ENCODE peak calls at places on chromosomes 16 and 17, in six cellular contexts. X is ovary, A is tibial nerve, U is A549, O is gastrocnemius medialis, K is stomach. T is an unnamed sample.

GRCh38 chr16:2194166-2194834 is 2.1 kb downstream of the CASKIN1 start:
- DNase-seq in X (no peak), A (no peak), U (peak), O (no peak), K (no peak), T (no peak)

GRCh38 chr16:4510747-4511426 is 27.7 kb downstream of the CDIP1 start:
- DNase-seq in X (no peak), A (no peak), U (no peak), O (no peak), K (no peak), T (no peak)

GRCh38 chr16:31273187-31273586 is 13.4 kb downstream of the ITGAM start:
- DNase-seq in X (no peak), A (no peak), U (no peak), O (no peak), K (no peak), T (no peak)

GRCh38 chr16:81001330-81001729 is 5.4 kb downstream of the CMC2 start:
- DNase-seq in X (no peak), A (no peak), U (no peak), O (no peak), K (no peak), T (no peak)

GRCh38 chr17:9647014-9647413 is 1.7 kb downstream of the USP43 start:
- DNase-seq in X (no peak), A (no peak), U (no peak), O (no peak), K (no peak), T (peak)

GRCh38 chr16:50253511-50253903 is 12.8 kb upstream of the ADCY7 start:
- DNase-seq in X (no peak), A (no peak), U (no peak), O (no peak), K (no peak), T (peak)

GRCh38 chr17:1908699-1909309 is 79.0 kb downstream of the RPA1 start:
- DNase-seq in X (peak), A (peak), U (peak), O (peak), K (peak), T (no peak)

GRCh38 chr17:74833501-74834361 is 26.0 kb downstream of the GRIN2C start:
- DNase-seq in X (no peak), A (peak), U (no peak), O (peak), K (no peak), T (no peak)

GRCh38 chr16:86512860-86513470 is 2.6 kb downstream of the FOXF1 start:
- DNase-seq in X (no peak), A (no peak), U (no peak), O (no peak), K (no peak), T (no peak)

GRCh38 chr17:56629450-56630187 is 36.1 kb downstream of the NOG start:
- DNase-seq in X (no peak), A (no peak), U (peak), O (no peak), K (no peak), T (no peak)

GRCh38 chr16:50316102-50316847 is 49.9 kb downstream of the ADCY7 start:
- DNase-seq in X (no peak), A (no peak), U (no peak), O (no peak), K (no peak), T (no peak)

GRCh38 chr16:30724641-30725464 is 23.4 kb upstream of the PHKG2 start:
- DNase-seq in X (peak), A (no peak), U (no peak), O (no peak), K (no peak), T (no peak)

GRCh38 chr16:78929798-78930197 is 670.7 kb downstream of the MAF start:
- DNase-seq in X (no peak), A (no peak), U (no peak), O (no peak), K (no peak), T (no peak)

GRCh38 chr17:12062249-12062648 is 41.6 kb downstream of the MAP2K4 start:
- DNase-seq in X (no peak), A (no peak), U (no peak), O (no peak), K (no peak), T (no peak)

GRCh38 chr17:57477483-57478357 is 221.4 kb downstream of the MSI2 start:
- DNase-seq in X (no peak), A (no peak), U (no peak), O (no peak), K (no peak), T (no peak)

GRCh38 chr17:51046527-51047384 is 73.9 kb downstream of the SPAG9 start:
- DNase-seq in X (peak), A (peak), U (no peak), O (no peak), K (no peak), T (no peak)

GRCh38 chr17:47204722-47205418 is 4.3 kb upstream of the MYL4 start:
- DNase-seq in X (no peak), A (peak), U (no peak), O (peak), K (no peak), T (no peak)

GRCh38 chr17:57138956-57139576 is 54.0 kb downstream of the AKAP1 start:
- DNase-seq in X (no peak), A (no peak), U (no peak), O (peak), K (no peak), T (no peak)

GRCh38 chr16:10888320-10888937 is 11.4 kb downstream of the CIITA start:
- DNase-seq in X (no peak), A (no peak), U (no peak), O (no peak), K (no peak), T (no peak)

GRCh38 chr16:83859265-83859664 is 39.6 kb upstream of the MLYCD start:
- DNase-seq in X (no peak), A (no peak), U (no peak), O (no peak), K (no peak), T (no peak)

GRCh38 chr16:2447920-2448583 is 11.9 kb upstream of the TEDC2 start:
- DNase-seq in X (no peak), A (no peak), U (no peak), O (no peak), K (no peak), T (no peak)

GRCh38 chr16:89378947-89379771 is 111.2 kb downstream of the ANKRD11 start:
- DNase-seq in X (peak), A (no peak), U (no peak), O (peak), K (no peak), T (no peak)

GRCh38 chr16:80982646-80983045 is 24.0 kb downstream of the CMC2 start:
- DNase-seq in X (no peak), A (no peak), U (no peak), O (no peak), K (no peak), T (no peak)

GRCh38 chr16:70778901-70779309 is 22.1 kb downstream of the VAC14 start:
- DNase-seq in X (peak), A (peak), U (peak), O (peak), K (no peak), T (no peak)

GRCh38 chr16:11757671-11758545 is 15.3 kb upstream of the TXNDC11 start:
- DNase-seq in X (no peak), A (no peak), U (peak), O (no peak), K (no peak), T (no peak)

GRCh38 chr17:45902892-45903346 is 8.6 kb downstream of the MAPT start:
- DNase-seq in X (no peak), A (no peak), U (no peak), O (peak), K (peak), T (peak)

GRCh38 chr16:56632160-56632847 is at the start of gene MT1M:
- DNase-seq in X (no peak), A (no peak), U (no peak), O (peak), K (peak), T (no peak)

GRCh38 chr16:86243123-86243473 is 267.2 kb upstream of the FOXF1 start:
- DNase-seq in X (no peak), A (no peak), U (no peak), O (no peak), K (no peak), T (no peak)

GRCh38 chr17:46056800-46057304 is 57.8 kb downstream of the STH start:
- DNase-seq in X (no peak), A (no peak), U (peak), O (no peak), K (no peak), T (no peak)

GRCh38 chr17:79844869-79845600 is 5.8 kb upstream of the CBX4 start:
- DNase-seq in X (peak), A (no peak), U (peak), O (no peak), K (peak), T (no peak)

GRCh38 chr17:79290726-79291125 is 216.1 kb downstream of the ENGASE start:
- DNase-seq in X (no peak), A (no peak), U (no peak), O (no peak), K (no peak), T (no peak)

GRCh38 chr17:72411124-72411563 is 290.3 kb downstream of the SOX9 start:
- DNase-seq in X (no peak), A (no peak), U (no peak), O (no peak), K (no peak), T (no peak)

GRCh38 chr17:64661981-64662773 is at the start of gene SMURF2:
- DNase-seq in X (peak), A (peak), U (peak), O (peak), K (peak), T (peak)
- TF ChIP-seq POLR2A in X (peak), A (peak), U (peak), O (peak), K (no peak), T (peak)

GRCh38 chr17:41665566-41666335 is 22.9 kb upstream of the EIF1 start:
- DNase-seq in X (peak), A (peak), U (peak), O (peak), K (peak), T (peak)
- TF ChIP-seq POLR2A in X (peak), A (peak), U (peak), O (peak), K (no peak), T (peak)

DNA sequence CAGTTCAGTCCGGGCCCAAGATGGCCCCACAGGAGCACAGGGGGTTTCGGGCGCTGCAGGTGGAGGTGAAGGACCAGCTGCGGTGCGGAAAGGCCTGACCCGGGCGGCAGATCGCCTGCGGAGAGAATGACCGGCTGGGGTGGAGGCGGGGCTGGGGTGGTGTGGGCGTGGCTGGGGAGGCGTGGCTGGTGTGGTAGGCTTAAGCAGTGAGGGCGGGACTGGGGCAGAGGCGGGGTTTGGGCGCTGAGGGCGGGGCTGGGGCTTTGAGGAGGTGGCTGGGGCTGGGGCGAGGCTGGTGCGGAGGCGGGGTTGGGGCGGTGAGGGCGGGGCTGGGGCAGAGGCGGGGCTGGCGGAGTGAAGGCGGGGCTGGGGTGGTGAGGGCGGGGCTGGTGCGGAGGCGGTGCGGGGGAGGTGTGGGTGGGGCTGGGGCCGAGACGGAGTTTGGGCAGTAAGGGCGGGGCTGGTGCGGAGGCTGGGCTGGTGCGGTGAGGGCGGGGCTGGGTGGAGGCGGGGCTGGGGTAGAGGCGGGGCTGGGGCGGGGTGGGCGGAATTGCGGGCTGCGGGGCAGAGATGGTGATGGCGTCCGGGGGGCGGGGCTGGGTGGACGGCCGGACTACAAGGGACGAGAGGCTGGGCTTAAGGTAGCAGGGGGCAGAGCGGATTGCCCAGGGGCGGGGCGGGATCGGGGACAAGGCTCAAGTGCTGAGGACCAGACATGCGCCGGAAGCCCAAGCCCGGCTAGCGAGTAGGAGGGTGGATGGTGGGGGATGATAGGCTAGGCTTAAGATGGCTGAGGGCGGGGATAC is 9.9 kb upstream of the GSDMA start:
- DNase-seq in X (peak), A (peak), U (peak), O (peak), K (peak), T (peak)
- TF ChIP-seq POLR2A in X (no peak), A (no peak), U (peak), O (no peak), K (no peak), T (no peak)

GRCh38 chr17:81345211-81346089 is 49.8 kb upstream of the BAHCC1 start:
- DNase-seq in X (peak), A (peak), U (peak), O (peak), K (peak), T (peak)
- TF ChIP-seq POLR2A in X (peak), A (peak), U (peak), O (peak), K (peak), T (peak)

DNA sequence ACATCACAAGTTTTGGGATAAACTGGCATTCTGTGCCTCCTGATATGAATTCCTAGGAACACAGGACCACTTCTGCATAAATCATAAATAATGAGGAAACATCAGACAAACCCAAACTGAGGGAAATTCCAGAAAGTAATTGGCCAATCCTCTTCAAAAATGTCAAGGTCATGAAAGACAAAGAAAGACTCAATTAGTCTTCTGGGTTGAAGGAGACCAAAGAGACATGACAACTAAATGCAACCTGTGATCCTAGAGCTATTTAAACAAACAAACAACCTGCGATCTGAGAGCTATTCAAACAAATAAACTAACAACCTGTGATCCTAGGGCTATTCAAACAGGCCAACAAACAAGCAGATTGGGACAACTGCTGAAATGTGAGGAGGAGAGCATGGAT is 144.2 kb downstream of the VPS53 start:
- DNase-seq in X (no peak), A (no peak), U (no peak), O (no peak), K (no peak), T (no peak)
- TF ChIP-seq POLR2A in X (no peak), A (no peak), U (no peak), O (no peak), K (no peak), T (no peak)

DNA sequence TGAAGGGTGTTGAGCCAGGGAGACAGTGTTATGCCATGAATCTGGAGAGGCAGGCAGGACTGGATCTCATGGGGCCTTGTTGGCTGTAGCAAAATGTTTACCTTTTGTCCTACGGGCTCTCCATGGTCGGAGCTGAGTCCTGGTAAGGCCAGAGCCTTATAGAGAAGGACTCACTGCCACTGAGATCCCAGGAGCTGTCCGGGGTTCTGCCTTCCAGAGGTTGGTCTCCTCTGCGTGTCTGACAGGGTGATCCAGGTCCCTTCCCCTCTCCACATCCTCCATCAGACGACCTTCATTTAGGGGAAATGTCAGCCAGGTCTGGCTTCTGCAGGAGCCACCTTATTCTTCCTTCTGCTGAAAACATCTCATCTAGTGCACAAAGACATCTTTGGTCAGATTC is 285.2 kb upstream of the N4BP1 start:
- DNase-seq in X (no peak), A (no peak), U (no peak), O (no peak), K (no peak), T (no peak)
- TF ChIP-seq POLR2A in X (no peak), A (no peak), U (no peak), O (no peak), K (no peak), T (no peak)

GRCh38 chr16:9090960-9091866 is at the start of gene HAPSTR1:
- DNase-seq in X (peak), A (peak), U (peak), O (peak), K (peak), T (peak)
- TF ChIP-seq POLR2A in X (peak), A (peak), U (peak), O (peak), K (peak), T (peak)

DNA sequence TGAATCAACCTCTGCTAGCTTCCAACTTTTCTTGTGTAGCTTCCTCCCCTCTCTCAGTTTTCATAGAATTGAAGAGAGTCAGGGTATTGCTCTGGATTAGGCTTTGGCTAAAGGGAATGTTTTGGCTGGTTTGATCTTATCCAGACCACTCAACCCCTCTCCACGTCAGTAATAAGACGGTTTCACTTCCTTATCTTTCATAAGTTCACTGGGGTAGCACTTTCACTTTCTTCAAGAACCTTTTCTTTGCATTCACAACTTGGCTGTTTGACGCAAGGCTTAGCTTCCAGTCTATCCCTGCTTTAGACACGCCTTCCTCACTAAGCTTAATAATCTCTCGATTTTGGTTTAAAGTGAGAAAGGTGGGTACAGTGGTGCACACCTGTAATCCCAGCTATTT is 29.7 kb upstream of the OR1A2 start:
- DNase-seq in X (no peak), A (no peak), U (no peak), O (no peak), K (no peak), T (no peak)
- TF ChIP-seq POLR2A in X (no peak), A (no peak), U (no peak), O (no peak), K (no peak), T (no peak)